ENCODE peak calls at places on chromosome X, in four cellular contexts. Z is GM23338, T is stomach, I is brain microvascular endothelial cell. D is an unnamed sample.
A peak's percentile ranks its signal among the peaks of the same experiment; 100 is the strongest.

GRCh38 chrX:148049441-148049840 is 68.3 kb downstream of the FMR1NB start:
- DNase-seq in Z (peak; percentile 58), T (no peak), I (no peak), D (no peak)

GRCh38 chrX:142977128-142977914 is 48.4 kb upstream of the SPANXN4 start:
- DNase-seq in Z (no peak), T (no peak), I (no peak), D (no peak)

GRCh38 chrX:3326721-3327120 is 19.7 kb downstream of the MXRA5 start:
- DNase-seq in Z (no peak), T (no peak), I (no peak), D (no peak)

GRCh38 chrX:153926863-153927685 is 1.0 kb upstream of the ARHGAP4 start:
- DNase-seq in Z (no peak), T (peak; percentile 57), I (no peak), D (peak; percentile 60)

GRCh38 chrX:23292979-23293651 is 41.5 kb upstream of the PTCHD1 start:
- DNase-seq in Z (peak; percentile 3), T (no peak), I (no peak), D (no peak)

GRCh38 chrX:155857561-155857960 is 23.6 kb upstream of the VAMP7 start:
- DNase-seq in Z (peak; percentile 29), T (no peak), I (no peak), D (no peak)

GRCh38 chrX:87900320-87900908 is 382.8 kb downstream of the KLHL4 start:
- DNase-seq in Z (peak; percentile 1), T (no peak), I (no peak), D (no peak)

GRCh38 chrX:12877386-12877785 is 10.5 kb downstream of the TLR7 start:
- DNase-seq in Z (no peak), T (no peak), I (no peak), D (no peak)

GRCh38 chrX:134660627-134661026 is 2.4 kb upstream of the PLAC1 start:
- DNase-seq in Z (no peak), T (no peak), I (no peak), D (no peak)

GRCh38 chrX:123339201-123339905 is 155.3 kb downstream of the GRIA3 start:
- DNase-seq in Z (no peak), T (no peak), I (peak; percentile 6), D (no peak)

GRCh38 chrX:46662594-46662993 is 89.0 kb downstream of the CHST7 start:
- DNase-seq in Z (no peak), T (no peak), I (no peak), D (no peak)

GRCh38 chrX:39729834-39730670 is 367.7 kb downstream of the BCOR start:
- DNase-seq in Z (peak; percentile 37), T (no peak), I (no peak), D (no peak)

GRCh38 chrX:134782796-134783195 is 124.5 kb upstream of the PLAC1 start:
- DNase-seq in Z (peak; percentile 35), T (no peak), I (peak; percentile 15), D (no peak)

GRCh38 chrX:120016068-120016441 is 61.4 kb downstream of the RHOXF2B start:
- DNase-seq in Z (no peak), T (no peak), I (no peak), D (no peak)

GRCh38 chrX:81120936-81121351 is 80.8 kb downstream of the HMGN5 start:
- DNase-seq in Z (peak; percentile 71), T (peak; percentile 34), I (peak; percentile 27), D (peak; percentile 20)

GRCh38 chrX:129496625-129497024 is 26.7 kb downstream of the SMARCA1 start:
- DNase-seq in Z (no peak), T (no peak), I (no peak), D (no peak)

DNA sequence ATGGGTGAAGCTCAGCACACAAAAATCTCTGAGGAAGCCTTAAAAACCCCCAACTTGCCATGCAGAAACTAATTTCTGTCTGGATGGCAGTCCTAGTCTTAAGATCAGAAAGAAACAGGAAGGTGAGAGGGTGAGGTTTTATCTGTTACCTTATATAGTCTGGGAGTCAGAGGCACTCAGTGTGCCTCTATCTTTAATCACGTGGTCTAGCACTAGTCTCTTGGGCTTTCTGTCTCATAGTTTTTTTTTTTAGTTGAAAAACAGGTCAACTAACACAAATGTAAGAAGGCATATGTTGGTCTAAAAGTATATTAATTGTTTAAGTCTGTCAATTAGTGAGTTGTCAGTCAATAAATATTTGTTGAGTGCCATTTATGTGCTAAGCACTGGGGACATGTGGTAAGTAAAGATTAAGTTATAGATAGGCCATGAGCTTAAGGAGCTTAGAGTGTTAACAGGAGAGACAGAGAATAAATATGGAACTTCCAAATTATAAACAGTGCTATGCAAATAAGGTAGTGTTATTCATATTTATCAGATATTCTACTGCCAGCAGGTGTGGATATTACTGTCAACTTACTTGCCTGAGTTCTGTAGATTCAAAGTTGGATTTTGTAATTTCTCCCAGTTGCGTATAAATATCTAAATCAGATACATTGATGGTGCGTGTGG is 6.9 kb downstream of the CYBB start:
- DNase-seq in Z (no peak), T (no peak), I (no peak), D (no peak)
- H3K27ac ChIP-seq in Z (no peak overlapping the region), T (peak overlapping the region; percentile 17), I (no peak overlapping the region), D (peak overlapping the region; percentile 7)

GRCh38 chrX:18377802-18378201 is 23.3 kb upstream of the SCML2 start:
- DNase-seq in Z (peak; percentile 72), T (peak; percentile 27), I (no peak), D (peak; percentile 2)
- TF ChIP-seq CTCF in Z (peak; percentile 63), T (peak; percentile 17), I (peak; percentile 63), D (peak; percentile 58)

GRCh38 chrX:9465380-9466114 is 689 bp downstream of the TBL1X start:
- DNase-seq in Z (peak; percentile 40), T (peak; percentile 36), I (no peak), D (peak; percentile 21)
- H3K27ac ChIP-seq in Z (no peak overlapping the region), T (peak overlapping the region; percentile 89), I (peak overlapping the region; percentile 24), D (peak overlapping the region; percentile 61)

DNA sequence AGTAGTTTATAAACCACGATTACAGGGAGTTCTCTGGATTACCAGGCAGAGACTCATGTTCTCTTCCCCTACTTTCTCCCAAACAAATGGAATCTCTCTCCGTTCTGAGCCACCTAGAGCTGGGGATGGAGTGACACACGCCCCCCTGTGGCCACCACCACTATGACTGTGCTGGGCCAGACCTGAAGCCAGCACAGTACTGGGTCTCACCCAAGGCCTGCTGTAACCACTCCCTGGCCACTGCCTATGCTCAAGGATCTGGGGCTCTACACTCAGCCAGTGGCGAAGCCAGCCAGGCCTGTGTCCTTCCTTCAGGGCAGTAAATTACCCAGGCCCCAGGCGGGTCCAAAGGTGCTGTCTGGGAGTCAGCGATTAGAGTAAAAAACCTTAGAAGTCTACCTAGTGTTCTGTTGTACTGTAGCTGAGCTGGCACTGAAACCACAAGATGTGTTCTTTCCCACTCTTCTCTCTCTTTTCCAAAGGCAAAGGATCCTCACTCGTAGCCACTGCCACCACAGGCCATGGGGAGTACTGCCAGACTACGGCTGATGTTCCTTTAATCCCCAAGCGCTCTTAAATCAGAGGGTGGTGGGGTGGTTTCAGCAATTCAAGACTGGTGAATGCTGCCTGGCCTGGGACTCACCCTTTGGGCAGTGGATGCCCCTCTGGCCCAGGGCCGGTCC is 412.2 kb upstream of the ARX start:
- DNase-seq in Z (peak; percentile 55), T (no peak), I (no peak), D (no peak)
- TF ChIP-seq CTCF in Z (peak; percentile 49), T (no peak), I (no peak), D (no peak)

GRCh38 chrX:38548508-38548907 is 12.8 kb upstream of the TSPAN7 start:
- DNase-seq in Z (no peak), T (no peak), I (no peak), D (no peak)
- H3K27ac ChIP-seq in Z (no peak overlapping the region), T (no peak overlapping the region), I (no peak overlapping the region), D (no peak overlapping the region)

D was measured in CD4-positive, alpha-beta T cell.